ENCODE peak calls at places on chromosomes 1 and 21, in four cellular contexts. P is mesenchymal stem cell; A is stimulated activated CD8-positive, alpha-beta memory T cell treated with anti-CD3 and anti-CD28 coated beads, Interleukin-7, amount 100 ng/mL, for 1 hour; K is NCI-H446. E is an unnamed sample.

GRCh38 chr1:40130892-40131291 is 30.3 kb upstream of the RLF start:
- DNase-seq in P (no peak), A (no peak), K (no peak), E (no peak)

GRCh38 chr1:17475729-17476128 is 36.3 kb upstream of the RCC2 start:
- DNase-seq in P (peak), K (no peak), A (no peak), E (no peak)

GRCh38 chr1:151705739-151706463 is 10.7 kb downstream of the CELF3 start:
- DNase-seq in A (no peak), P (no peak), K (no peak), E (no peak)

GRCh38 chr1:172680733-172681275 is 21.9 kb downstream of the FASLG start:
- DNase-seq in K (no peak), P (no peak), A (no peak), E (no peak)

GRCh38 chr1:12142141-12142823 is 24.5 kb upstream of the TNFRSF1B start:
- DNase-seq in A (no peak), P (no peak), K (no peak), E (no peak)

GRCh38 chr1:170674239-170674638 is 10.3 kb downstream of the PRRX1 start:
- DNase-seq in A (no peak), K (no peak), P (no peak), E (no peak)

GRCh38 chr1:244545511-244545910 is 84.4 kb downstream of the CATSPERE start:
- DNase-seq in K (no peak), P (no peak), A (no peak), E (no peak)

GRCh38 chr1:159071970-159072582 is 4.5 kb downstream of the AIM2 start:
- DNase-seq in A (no peak), P (peak), K (peak), E (peak)

GRCh38 chr1:150364231-150365003 is 470 bp downstream of the RPRD2 start:
- DNase-seq in P (peak), K (peak), A (peak), E (peak)

GRCh38 chr1:6148497-6149241 is 31.5 kb downstream of the CHD5 start:
- DNase-seq in A (peak), P (peak), K (no peak), E (no peak)

GRCh38 chr1:15543589-15544568 is 17.2 kb downstream of the DNAJC16 start:
- DNase-seq in A (no peak), K (no peak), P (peak), E (no peak)

GRCh38 chr1:177274687-177275211 is 104.0 kb downstream of the BRINP2 start:
- DNase-seq in K (peak), A (no peak), P (peak), E (no peak)

GRCh38 chr1:79726911-79727310 is 720.4 kb upstream of the ADGRL4 start:
- DNase-seq in A (no peak), P (no peak), K (peak), E (no peak)

GRCh38 chr1:17561252-17561558 is 21.7 kb downstream of the ARHGEF10L start:
- DNase-seq in P (no peak), K (no peak), A (no peak), E (peak)

GRCh38 chr1:165235158-165235776 is 121.2 kb downstream of the LMX1A start:
- DNase-seq in P (no peak), K (peak), A (no peak), E (no peak)

GRCh38 chr1:30384286-30385245 is 338.8 kb downstream of the MATN1 start:
- DNase-seq in P (no peak), A (no peak), K (no peak), E (no peak)

GRCh38 chr1:1618396-1619068 is 3.2 kb downstream of the MIB2 start:
- DNase-seq in K (no peak), P (no peak), A (no peak), E (no peak)

GRCh38 chr1:35097224-35097623 is 18.0 kb downstream of the ZMYM1 start:
- DNase-seq in A (no peak), P (no peak), K (no peak), E (no peak)

GRCh38 chr1:95021794-95022193 is 51.0 kb downstream of the ALG14 start:
- DNase-seq in A (no peak), P (no peak), K (peak), E (no peak)

GRCh38 chr1:4928186-4928585 is 273.8 kb downstream of the AJAP1 start:
- DNase-seq in K (no peak), A (no peak), P (no peak), E (no peak)

GRCh38 chr1:3609016-3609768 is 2.1 kb downstream of the MEGF6 start:
- DNase-seq in A (no peak), K (peak), P (no peak), E (no peak)

GRCh38 chr1:234611799-234612351 is 1.9 kb upstream of the IRF2BP2 start:
- DNase-seq in A (no peak), P (no peak), K (no peak), E (peak)

GRCh38 chr1:73899311-73899710 is 298.7 kb downstream of the LRRIQ3 start:
- DNase-seq in A (no peak), P (no peak), K (no peak), E (no peak)

GRCh38 chr1:156060937-156061636 is at the start of gene RAB25:
- DNase-seq in P (no peak), K (no peak), A (no peak), E (no peak)

GRCh38 chr1:43446388-43446740 is 7.4 kb downstream of the HYI start:
- DNase-seq in P (no peak), K (no peak), A (no peak), E (no peak)

GRCh38 chr21:33299181-33299752 is 25.5 kb upstream of the IFNAR1 start:
- DNase-seq in K (no peak), A (no peak), P (no peak), E (no peak)

GRCh38 chr1:63128562-63128961 is 193.8 kb upstream of the FOXD3 start:
- DNase-seq in K (no peak), P (no peak), A (no peak), E (no peak)

GRCh38 chr1:207873055-207873890 is 37.7 kb downstream of the CD34 start:
- DNase-seq in P (no peak), A (no peak), K (no peak), E (no peak)

GRCh38 chr1:191290441-191290840 is 812.8 kb upstream of the BRINP3 start:
- DNase-seq in A (no peak), P (no peak), K (no peak), E (no peak)

GRCh38 chr1:86825294-86825693 is 88.6 kb downstream of the SELENOF start:
- DNase-seq in P (peak), A (no peak), K (peak), E (no peak)

GRCh38 chr1:222521299-222522104 is 26.4 kb downstream of the HHIPL2 start:
- DNase-seq in K (no peak), P (no peak), A (no peak), E (no peak)

GRCh38 chr21:34020005-34020847 is 53.2 kb upstream of the MRPS6 start:
- DNase-seq in P (no peak), K (peak), A (no peak), E (no peak)

GRCh38 chr1:45608475-45609156 is 15.2 kb downstream of the CCDC17 start:
- DNase-seq in K (no peak), A (no peak), P (no peak), E (no peak)

GRCh38 chr1:154873321-154873950 is 3.4 kb upstream of the KCNN3 start:
- DNase-seq in A (no peak), K (no peak), P (no peak), E (no peak)

GRCh38 chr1:56627019-56627635 is 18.0 kb upstream of the PRKAA2 start:
- DNase-seq in P (no peak), K (no peak), A (no peak), E (no peak)